ENCODE peak calls at places on chromosomes 4 and X, in ten cellular contexts. G, R, Q, N, J, T, K, F, P and E are unnamed samples.

GRCh38 chr4:144300616-144301015 is 160.1 kb upstream of the GYPA start:
- DNase-seq in J (no peak), G (no peak), N (no peak), F (no peak), P (no peak), T (no peak), Q (no peak), R (no peak), K (no peak), E (no peak)

GRCh38 chr4:60400599-60400998 is 799.5 kb upstream of the ADGRL3 start:
- DNase-seq in G (no peak), F (no peak), K (no peak), Q (no peak), R (no peak), T (no peak), N (no peak), J (no peak), P (no peak), E (no peak)

GRCh38 chr4:182351485-182351884 is 108.3 kb downstream of the TENM3 start:
- DNase-seq in P (no peak), N (no peak), J (no peak), F (no peak), R (no peak), K (no peak), G (no peak), T (no peak), Q (no peak), E (no peak)

GRCh38 chr4:159252491-159252890 is 149.6 kb downstream of the RAPGEF2 start:
- DNase-seq in K (no peak), Q (no peak), P (no peak), T (no peak), R (no peak), G (no peak), N (no peak), F (no peak), J (no peak), E (no peak)

GRCh38 chr4:92303621-92304027 is at the start of gene GRID2:
- DNase-seq in Q (no peak), P (peak; percentile 28), N (no peak), R (no peak), J (peak; percentile 1), K (no peak), T (no peak), F (no peak), G (peak; percentile 38), E (no peak)

GRCh38 chr4:37825943-37826281 is 574 bp upstream of the PGM2 start:
- DNase-seq in P (no peak), T (no peak), F (no peak), K (no peak), Q (no peak), N (no peak), J (no peak), G (no peak), R (no peak), E (no peak)

GRCh38 chrX:139204903-139205667 is 325.5 kb upstream of the F9 start:
- DNase-seq in J (peak; percentile 15), Q (peak; percentile 85), N (no peak), P (no peak), F (no peak), G (peak; percentile 70), K (no peak), R (no peak), T (peak; percentile 52), E (no peak)

GRCh38 chr4:128566688-128567087 is 242.8 kb upstream of the JADE1 start:
- DNase-seq in P (no peak), T (no peak), F (peak; percentile 77), Q (no peak), J (no peak), R (no peak), G (no peak), K (no peak), N (no peak), E (no peak)

GRCh38 chr4:52956691-52957090 is 94.6 kb downstream of the RASL11B start:
- DNase-seq in T (no peak), K (no peak), F (peak; percentile 29), J (no peak), N (no peak), P (peak; percentile 10), G (no peak), R (no peak), Q (no peak), E (no peak)

GRCh38 chr4:46937493-46937892 is 28.4 kb upstream of the COX7B2 start:
- DNase-seq in Q (no peak), G (no peak), T (no peak), N (no peak), R (no peak), P (no peak), J (no peak), K (no peak), F (peak; percentile 1), E (no peak)

GRCh38 chr4:77360451-77360850 is 203.4 kb downstream of the CCNG2 start:
- DNase-seq in J (no peak), G (no peak), F (no peak), R (no peak), Q (no peak), P (no peak), K (no peak), N (no peak), T (no peak), E (no peak)

GRCh38 chrX:133555796-133556458 is 140.6 kb upstream of the GPC4 start:
- DNase-seq in F (peak; percentile 11), G (no peak), J (no peak), Q (no peak), T (no peak), P (no peak), N (no peak), R (no peak), K (no peak), E (peak; percentile 49)

GRCh38 chr4:188722911-188723310 is 583.7 kb downstream of the TRIML1 start:
- DNase-seq in K (no peak), R (no peak), F (no peak), J (no peak), P (no peak), T (no peak), N (no peak), Q (no peak), G (no peak), E (no peak)

GRCh38 chr4:127975121-127975770 is 10.0 kb downstream of the ABHD18 start:
- DNase-seq in G (no peak), P (peak; percentile 14), F (peak; percentile 77), T (no peak), N (no peak), Q (no peak), R (no peak), K (no peak), J (peak; percentile 17), E (no peak)

GRCh38 chr4:123568936-123569335 is 172.3 kb downstream of the SPRY1 start:
- DNase-seq in R (no peak), T (no peak), G (no peak), F (no peak), N (no peak), J (no peak), Q (no peak), K (no peak), P (no peak), E (no peak)

GRCh38 chr4:181690498-181690897 is 552.7 kb upstream of the TENM3 start:
- DNase-seq in J (no peak), F (no peak), K (no peak), N (no peak), G (no peak), Q (no peak), R (no peak), P (no peak), T (no peak), E (no peak)

GRCh38 chr4:101010987-101011386 is 336.3 kb downstream of the PPP3CA start:
- DNase-seq in J (no peak), N (no peak), G (no peak), F (no peak), K (no peak), P (no peak), R (no peak), T (no peak), Q (no peak), E (no peak)

GRCh38 chrX:77087529-77088169 is 359.5 kb upstream of the FGF16 start:
- DNase-seq in J (no peak), P (peak; percentile 58), N (peak; percentile 13), G (peak; percentile 43), R (no peak), Q (no peak), F (peak; percentile 7), K (no peak), T (peak; percentile 16), E (no peak)

GRCh38 chrX:154836163-154836562 is 1.7 kb upstream of the SMIM9 start:
- DNase-seq in K (no peak), G (no peak), J (no peak), P (no peak), R (no peak), Q (no peak), T (no peak), F (no peak), N (no peak), E (no peak)

GRCh38 chrX:154840856-154841255 is 6.4 kb upstream of the SMIM9 start:
- DNase-seq in Q (no peak), G (peak; percentile 23), K (no peak), J (peak; percentile 28), F (peak; percentile 65), T (no peak), P (peak; percentile 54), N (peak; percentile 33), R (no peak), E (no peak)
- TF ChIP-seq CTCF in Q (peak; percentile 25), G (peak; percentile 44), K (peak; percentile 58), J (peak; percentile 58), F (peak; percentile 54), T (peak; percentile 26), P (peak; percentile 32), N (peak; percentile 75), R (peak; percentile 57), E (peak; percentile 45)

DNA sequence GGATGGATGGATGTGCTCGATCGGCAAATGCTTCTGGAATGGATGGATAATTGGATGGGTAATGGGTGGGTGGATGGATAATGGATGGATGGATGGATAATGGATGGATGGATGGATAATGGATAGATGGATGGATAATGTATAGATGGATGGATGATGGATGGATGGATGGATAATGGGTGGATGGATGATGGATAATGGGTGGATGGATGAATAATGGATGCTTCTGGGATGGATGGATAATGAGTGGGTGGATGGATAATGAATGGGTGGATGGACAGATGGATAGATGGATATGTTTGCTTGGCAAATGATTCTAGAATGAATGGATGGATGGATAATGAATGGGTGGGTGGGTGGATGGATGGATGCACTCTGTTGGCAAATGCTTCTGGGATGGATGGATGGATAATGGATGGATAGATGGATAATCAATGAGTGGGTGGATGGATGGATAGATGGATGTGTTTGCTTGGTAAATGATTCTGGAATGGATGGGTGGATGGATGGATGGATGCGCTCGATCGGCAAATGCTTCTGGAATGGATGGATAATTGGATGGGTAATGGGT is 3.8 kb upstream of the SLC25A6 start:
- DNase-seq in Q (peak; percentile 18), R (no peak), N (no peak), G (no peak), P (no peak), T (no peak), J (no peak), F (no peak), K (no peak), E (no peak)
- TF ChIP-seq CTCF in Q (no peak), R (no peak), N (no peak), G (no peak), P (no peak), T (no peak), J (no peak), F (no peak), K (no peak), E (no peak)

GRCh38 chrX:68490644-68491043 is 8.2 kb upstream of the YIPF6 start:
- DNase-seq in N (peak; percentile 30), F (peak; percentile 26), J (peak; percentile 69), R (no peak), K (no peak), Q (no peak), G (peak; percentile 42), T (no peak), P (peak; percentile 17), E (no peak)
- TF ChIP-seq CTCF in N (peak; percentile 66), F (peak; percentile 42), J (peak; percentile 42), R (peak; percentile 47), K (no peak), Q (no peak), G (peak; percentile 27), T (no peak), P (peak; percentile 44), E (peak; percentile 47)

GRCh38 chrX:45852884-45853283 is 652.2 kb upstream of the DIPK2B start:
- DNase-seq in P (no peak), T (no peak), F (peak; percentile 22), Q (no peak), N (peak; percentile 55), K (no peak), G (no peak), J (no peak), R (no peak), E (no peak)
- TF ChIP-seq CTCF in P (no peak), T (no peak), F (no peak), Q (no peak), N (no peak), K (no peak), G (no peak), J (no peak), R (no peak), E (no peak)